ENCODE peak calls at places on chromosomes 12 and 14, in five cellular contexts. I is mesenchymal stem cell, Q is H1, F is IMR-90, A is neuronal stem cell. E is an unnamed sample.

GRCh38 chr14:105105158-105105557 is 39.9 kb upstream of the GPR132 start:
- DNase-seq in I (no peak), Q (no peak), F (no peak), A (no peak), E (no peak)

GRCh38 chr12:89289720-89290119 is 62.6 kb downstream of the DUSP6 start:
- DNase-seq in I (no peak), Q (no peak), F (no peak), A (no peak), E (no peak)

GRCh38 chr14:70896981-70897380 is 10.3 kb upstream of the PCNX1 start:
- DNase-seq in I (peak), Q (no peak), F (no peak), A (no peak), E (peak)

GRCh38 chr12:119841433-119842210 is 35.5 kb downstream of the CIT start:
- DNase-seq in I (peak), Q (no peak), F (peak), A (no peak), E (no peak)

GRCh38 chr14:66859063-66859671 is 330.1 kb upstream of the GARIN2 start:
- DNase-seq in I (no peak), Q (no peak), F (no peak), A (no peak), E (no peak)

GRCh38 chr14:23664207-23664885 is 28.2 kb downstream of the DHRS2 start:
- DNase-seq in I (no peak), Q (no peak), F (no peak), A (no peak), E (no peak)

GRCh38 chr14:31261859-31262739 is 54.5 kb upstream of the HECTD1 start:
- DNase-seq in I (peak), Q (no peak), F (peak), A (peak), E (no peak)

GRCh38 chr14:54577494-54577893 is 10.6 kb downstream of the SAMD4A start:
- DNase-seq in I (peak), Q (no peak), F (no peak), A (no peak), E (no peak)

GRCh38 chr12:15540469-15540872 is 218.2 kb downstream of the PTPRO start:
- DNase-seq in I (peak), Q (no peak), F (peak), A (no peak), E (no peak)

GRCh38 chr12:27899151-27899661 is 73.3 kb downstream of the PTHLH start:
- DNase-seq in I (peak), Q (no peak), F (peak), A (no peak), E (peak)

GRCh38 chr14:103511022-103511693 is 11.5 kb downstream of the CKB start:
- DNase-seq in I (no peak), Q (no peak), F (no peak), A (no peak), E (no peak)

GRCh38 chr14:55804198-55804553 is 224.2 kb downstream of the KTN1 start:
- DNase-seq in I (no peak), Q (no peak), F (no peak), A (no peak), E (no peak)

GRCh38 chr12:105365231-105365630 is 34.7 kb downstream of the C12orf75 start:
- DNase-seq in I (no peak), Q (peak), F (no peak), A (no peak), E (no peak)

GRCh38 chr14:55816225-55816624 is 236.2 kb downstream of the KTN1 start:
- DNase-seq in I (no peak), Q (no peak), F (no peak), A (no peak), E (no peak)

GRCh38 chr12:46915861-46916260 is 90.1 kb upstream of the SLC38A4 start:
- DNase-seq in I (peak), Q (no peak), F (peak), A (peak), E (no peak)

GRCh38 chr14:67359319-67359774 is 257 bp downstream of the ATP6V1D start:
- DNase-seq in I (peak), Q (no peak), F (peak), A (no peak), E (peak)

GRCh38 chr14:67508973-67509372 is 20.5 kb upstream of the TMEM229B start:
- DNase-seq in I (no peak), Q (no peak), F (no peak), A (no peak), E (no peak)

GRCh38 chr12:121033625-121034349 is 5.3 kb downstream of the OASL start:
- DNase-seq in I (peak), Q (no peak), F (no peak), A (no peak), E (no peak)

GRCh38 chr14:33835677-33836076 is 115.2 kb downstream of the EGLN3 start:
- DNase-seq in I (no peak), Q (no peak), F (no peak), A (no peak), E (no peak)

GRCh38 chr12:68240079-68240478 is 13.3 kb downstream of the IL22 start:
- DNase-seq in I (peak), Q (no peak), F (peak), A (no peak), E (peak)

GRCh38 chr12:103560604-103561101 is 26.4 kb upstream of the STAB2 start:
- DNase-seq in I (peak), Q (no peak), F (peak), A (no peak), E (peak)

GRCh38 chr12:21308785-21309184 is 25.9 kb downstream of the SLCO1A2 start:
- DNase-seq in I (no peak), Q (no peak), F (no peak), A (no peak), E (no peak)

GRCh38 chr14:29558516-29558915 is 369.1 kb downstream of the PRKD1 start:
- DNase-seq in I (peak), Q (no peak), F (peak), A (no peak), E (no peak)

GRCh38 chr14:98162829-98163228 is 1109.2 kb downstream of the BCL11B start:
- DNase-seq in I (no peak), Q (no peak), F (no peak), A (no peak), E (no peak)

GRCh38 chr12:26748741-26749431 is 84.1 kb downstream of the ITPR2 start:
- DNase-seq in I (peak), Q (no peak), F (peak), A (no peak), E (peak)

GRCh38 chr12:12072064-12072760 is 1.5 kb downstream of the BCL2L14 start:
- DNase-seq in I (no peak), Q (no peak), F (no peak), A (no peak), E (no peak)

GRCh38 chr14:52789118-52789517 is 2.3 kb downstream of the GNPNAT1 start:
- DNase-seq in I (peak), Q (no peak), F (no peak), A (no peak), E (no peak)

GRCh38 chr12:24948816-24949722 is at the start of gene BCAT1:
- DNase-seq in I (peak), Q (peak), F (peak), A (peak), E (peak)

GRCh38 chr14:31230559-31230958 is 23.0 kb upstream of the HECTD1 start:
- DNase-seq in I (no peak), Q (no peak), F (no peak), A (no peak), E (no peak)

GRCh38 chr12:19166956-19167355 is 37.4 kb downstream of the PLEKHA5 start:
- DNase-seq in I (no peak), Q (no peak), F (no peak), A (no peak), E (peak)

GRCh38 chr14:103072595-103073366 is 11.2 kb upstream of the LBHD2 start:
- DNase-seq in I (no peak), Q (no peak), F (no peak), A (no peak), E (no peak)

GRCh38 chr12:41380878-41381277 is 192.8 kb downstream of the PDZRN4 start:
- DNase-seq in I (no peak), Q (no peak), F (no peak), A (no peak), E (no peak)
- H3K4me3 ChIP-seq in I (no peak), Q (no peak), F (no peak), A (no peak), E (no peak)

DNA sequence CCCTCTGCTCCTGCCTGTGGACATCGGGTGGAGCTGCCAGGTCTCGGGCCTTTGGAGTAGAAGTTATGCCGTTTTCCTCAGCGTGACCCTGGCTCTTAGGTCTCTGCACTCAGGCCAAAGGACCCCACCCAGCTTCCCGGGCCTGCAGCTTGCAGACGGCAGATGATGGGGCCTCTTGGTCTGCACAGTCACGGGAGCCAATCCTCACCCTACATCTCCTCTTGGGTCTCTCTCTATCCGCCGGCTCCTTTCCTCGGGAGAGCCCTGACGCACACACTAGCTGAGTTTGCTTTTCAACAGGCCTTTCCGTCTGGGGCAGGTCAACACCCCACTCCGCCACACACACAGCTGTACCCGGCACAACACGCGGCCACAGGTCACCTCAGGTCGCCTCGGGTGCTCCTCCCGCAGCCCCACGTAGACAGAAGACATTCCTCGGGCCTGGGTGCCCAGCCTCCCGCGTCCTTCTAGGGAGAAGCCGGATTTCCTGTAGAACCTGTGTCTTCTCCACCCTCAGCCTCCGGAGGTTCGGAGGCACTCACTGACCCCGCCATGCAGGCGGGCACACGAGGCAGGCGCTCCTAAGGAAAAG is 9.9 kb downstream of the GALNT9 start:
- DNase-seq in I (no peak), Q (no peak), F (no peak), A (no peak), E (no peak)
- H2BK15ac ChIP-seq in I (no peak), Q (no peak), F (no peak), A (no peak), E (no peak)

GRCh38 chr14:59188461-59189280 is at the start of gene DAAM1:
- DNase-seq in I (peak), Q (peak), F (peak), A (peak), E (peak)
- H2AK5ac ChIP-seq in I (no peak), Q (no peak), F (no peak), A (no peak), E (no peak)

GRCh38 chr12:116121453-116121871 is 156.0 kb downstream of the MED13L start:
- DNase-seq in I (no peak), Q (no peak), F (peak), A (no peak), E (no peak)
- H3K4me3 ChIP-seq in I (no peak), Q (no peak), F (no peak), A (no peak), E (no peak)

GRCh38 chr12:109291531-109292341 is 17.3 kb downstream of the FOXN4 start:
- DNase-seq in I (peak), Q (peak), F (no peak), A (peak), E (peak)
- H2BK15ac ChIP-seq in I (no peak), Q (peak), F (no peak), A (peak), E (no peak)

GRCh38 chr14:99570542-99571302 is 33.3 kb downstream of the CCDC85C start:
- DNase-seq in I (no peak), Q (no peak), F (no peak), A (no peak), E (peak)

GRCh38 chr14:99571303-99571986 is 32.6 kb downstream of the CCDC85C start:
- DNase-seq in I (no peak), Q (no peak), F (no peak), A (no peak), E (no peak)

GRCh38 chr14:99572173-99572999 is 31.6 kb downstream of the CCDC85C start:
- DNase-seq in I (no peak), Q (no peak), F (no peak), A (no peak), E (peak)

GRCh38 chr14:99568567-99569560 is 35.1 kb downstream of the CCDC85C start:
- DNase-seq in I (peak), Q (no peak), F (peak), A (no peak), E (no peak)

GRCh38 chr14:99569725-99570541 is 34.1 kb downstream of the CCDC85C start:
- DNase-seq in I (no peak), Q (no peak), F (no peak), A (no peak), E (no peak)
- H2AK5ac ChIP-seq in I (no peak), Q (peak), F (peak), A (peak), E (peak)

GRCh38 chr12:114404451-114405198 is 1.3 kb downstream of the TBX5 start:
- DNase-seq in I (no peak), Q (no peak), F (peak), A (peak), E (peak)
- H3K4me3 ChIP-seq in I (no peak), Q (no peak), F (peak), A (no peak), E (no peak)

GRCh38 chr12:6887460-6887859 is 14.4 kb upstream of the SPSB2 start:
- DNase-seq in I (no peak), Q (no peak), F (no peak), A (no peak), E (no peak)

GRCh38 chr12:6896846-6897435 is 7.7 kb upstream of the LRRC23 start:
- DNase-seq in I (no peak), Q (no peak), F (no peak), A (no peak), E (no peak)

GRCh38 chr12:6888360-6888759 is 15.3 kb upstream of the SPSB2 start:
- DNase-seq in I (no peak), Q (no peak), F (no peak), A (no peak), E (no peak)

GRCh38 chr12:6890789-6891624 is 13.6 kb upstream of the LRRC23 start:
- DNase-seq in I (peak), Q (peak), F (peak), A (peak), E (peak)

DNA sequence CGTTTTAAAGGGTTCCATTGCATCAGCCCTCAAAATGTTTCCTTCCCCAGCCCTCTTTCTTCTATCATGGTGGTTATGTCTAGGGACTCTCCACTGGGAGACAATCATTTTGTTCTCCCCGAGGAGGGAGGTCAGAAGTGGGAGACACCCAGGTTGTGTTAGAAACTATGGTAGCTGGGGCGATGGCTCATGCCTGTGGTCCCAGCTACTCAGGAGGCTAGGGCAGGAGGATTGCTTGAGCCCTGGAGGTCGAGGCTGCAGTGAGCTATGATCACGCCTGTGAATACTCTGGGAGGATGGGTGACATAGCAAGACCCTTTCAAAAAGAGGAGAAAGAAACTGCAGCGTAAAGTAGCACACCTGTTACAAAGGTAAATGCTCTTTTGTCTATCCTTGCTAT is 13.0 kb upstream of the LRRC23 start:
- DNase-seq in I (no peak), Q (no peak), F (no peak), A (no peak), E (no peak)
- H2BK15ac ChIP-seq in I (no peak), Q (peak), F (peak), A (no peak), E (no peak)

GRCh38 chr14:61925732-61926445 is 163.7 kb downstream of the SNAPC1 start:
- DNase-seq in I (peak), Q (no peak), F (peak), A (no peak), E (no peak)
- H2AK5ac ChIP-seq in I (peak), Q (no peak), F (peak), A (no peak), E (no peak)

E was measured in mesendoderm.